ENCODE peak calls at places on chromosomes 7 and 10, in seven cellular contexts. A is mucosa of descending colon, S is esophagus muscularis mucosa, D is fibroblast of lung, H is lower lobe of right lung, C is AG04450, W is fibroblast of pulmonary artery. N is an unnamed sample.

GRCh38 chr10:126131338-126131737 is 235.0 kb downstream of the FANK1 start:
- DNase-seq in H (no peak), C (no peak), W (no peak), A (no peak), D (peak; percentile 45), S (peak; percentile 72), N (no peak)

GRCh38 chr10:91589015-91589655 is 43.7 kb downstream of the PPP1R3C start:
- DNase-seq in D (peak; percentile 92), C (no peak), S (no peak), H (no peak), W (peak; percentile 66), A (no peak), N (no peak)

GRCh38 chr10:3928569-3928968 is 143.6 kb upstream of the KLF6 start:
- DNase-seq in C (no peak), H (no peak), D (no peak), A (no peak), S (peak; percentile 24), W (no peak), N (no peak)

GRCh38 chr7:105261689-105262088 is 127.0 kb downstream of the SRPK2 start:
- DNase-seq in C (no peak), W (no peak), H (no peak), S (no peak), D (peak; percentile 25), A (no peak), N (peak; percentile 16)

GRCh38 chr10:114337510-114338462 is 66.5 kb downstream of the AFAP1L2 start:
- DNase-seq in C (no peak), H (no peak), A (no peak), W (no peak), D (peak; percentile 66), S (no peak), N (no peak)

GRCh38 chr7:102085223-102085772 is 201.4 kb upstream of the SH2B2 start:
- DNase-seq in W (no peak), S (no peak), C (no peak), A (no peak), D (no peak), H (no peak), N (no peak)

GRCh38 chr7:19116121-19117080 is 1.0 kb downstream of the TWIST1 start:
- DNase-seq in A (no peak), D (peak; percentile 58), W (peak; percentile 69), H (no peak), C (no peak), S (no peak), N (no peak)

GRCh38 chr10:114239117-114239993 is at the start of gene VWA2:
- DNase-seq in H (peak; percentile 76), W (no peak), A (peak; percentile 64), D (no peak), C (no peak), S (peak; percentile 90), N (peak; percentile 57)

GRCh38 chr7:23469961-23470250 is 385 bp downstream of the IGF2BP3 start:
- DNase-seq in C (no peak), S (no peak), D (no peak), H (no peak), W (no peak), A (peak; percentile 34), N (no peak)

GRCh38 chr10:127998517-127999144 is 91.7 kb downstream of the PTPRE start:
- DNase-seq in D (no peak), C (no peak), W (no peak), A (no peak), H (no peak), S (no peak), N (no peak)

GRCh38 chr7:159001811-159002210 is 142.9 kb downstream of the VIPR2 start:
- DNase-seq in C (no peak), S (no peak), H (no peak), A (no peak), W (no peak), D (no peak), N (no peak)

GRCh38 chr7:120052884-120053382 is 220.0 kb upstream of the KCND2 start:
- DNase-seq in W (peak; percentile 97), S (no peak), D (peak; percentile 93), A (no peak), C (peak; percentile 97), H (no peak), N (peak; percentile 10)

GRCh38 chr7:97016392-97017196 is 8.0 kb downstream of the DLX5 start:
- DNase-seq in D (no peak), H (no peak), C (no peak), W (no peak), A (no peak), S (peak; percentile 78), N (no peak)
- H3K4me3 ChIP-seq in D (no peak overlapping the region), H (no peak overlapping the region), C (no peak overlapping the region), W (no peak overlapping the region), A (no peak overlapping the region), S (peak overlapping the region; percentile 8), N (no peak overlapping the region)

DNA sequence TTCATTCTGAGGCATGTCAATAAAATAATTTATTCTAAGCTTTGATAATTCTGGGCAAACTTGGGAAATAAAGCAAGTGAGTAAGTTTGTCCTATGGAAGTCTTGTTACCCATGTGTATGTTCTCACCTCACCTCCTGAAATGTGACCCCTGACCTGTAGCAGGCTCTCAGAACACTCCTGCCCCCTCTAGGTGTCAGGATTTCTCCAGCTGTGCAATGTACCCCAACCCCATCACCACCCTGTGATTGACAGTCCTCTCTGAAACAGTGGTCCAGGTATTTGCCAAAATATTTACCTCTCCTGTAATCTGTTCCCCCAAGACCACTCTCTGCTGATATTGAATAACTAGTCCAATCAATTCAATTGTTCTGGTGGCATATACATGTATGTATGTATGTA is 122.6 kb upstream of the PTER start:
- DNase-seq in H (no peak), W (no peak), D (no peak), S (no peak), A (no peak), C (no peak), N (no peak)
- TF ChIP-seq CTCF in H (no peak), W (no peak), D (no peak), S (no peak), A (no peak), C (no peak), N (no peak)

DNA sequence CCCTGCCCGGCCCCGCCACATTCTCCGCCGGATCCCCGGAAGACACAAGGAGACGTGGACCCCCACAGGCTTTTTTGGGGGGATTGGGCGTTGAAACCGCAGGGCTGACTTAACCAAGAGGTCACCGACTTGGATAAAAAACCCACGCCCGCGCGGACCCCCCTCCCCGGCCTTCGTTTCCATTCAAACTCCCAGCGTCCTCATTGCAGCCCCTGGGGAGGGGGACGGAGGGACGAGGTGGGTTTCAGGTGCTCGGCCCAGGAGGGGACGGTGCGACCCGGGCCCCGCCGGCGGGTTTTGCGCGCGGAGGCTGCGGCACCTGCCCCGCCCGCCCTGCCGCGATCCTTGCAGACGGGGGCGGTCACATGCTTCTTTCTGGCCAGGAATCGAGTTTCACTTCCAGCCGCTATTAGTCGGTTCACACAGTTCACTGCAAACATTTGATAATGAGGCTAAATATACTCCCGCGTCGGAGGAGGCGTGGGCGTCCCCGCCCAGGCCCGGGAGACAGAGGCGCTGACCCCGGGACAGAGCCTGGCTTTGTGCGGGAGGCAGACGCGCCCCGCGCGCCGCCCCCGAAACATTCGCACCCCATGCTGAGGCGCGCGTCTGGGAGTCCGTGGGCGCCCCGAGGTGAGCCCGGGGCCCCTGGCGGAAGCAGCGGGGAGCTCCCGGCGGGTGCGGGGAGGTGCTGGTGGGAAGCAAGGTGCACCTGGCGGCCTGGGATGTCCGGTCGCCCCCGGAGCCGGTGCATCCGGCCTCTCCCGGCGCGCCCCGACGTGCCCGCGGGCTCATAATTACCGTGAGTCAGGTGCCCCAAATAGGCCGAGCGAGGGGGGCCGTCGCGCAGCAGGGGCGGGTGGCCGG is 2.7 kb upstream of the PDGFA start:
- DNase-seq in A (peak; percentile 73), W (peak; percentile 28), S (no peak), H (no peak), D (peak; percentile 57), C (no peak), N (peak; percentile 65)
- H3K4me3 ChIP-seq in A (no peak overlapping the region), W (peak overlapping the region; percentile 35), S (peak overlapping the region; percentile 53), H (peak overlapping the region; percentile 57), D (peak overlapping the region; percentile 29), C (peak overlapping the region; percentile 29), N (peak overlapping the region; percentile 23)

GRCh38 chr7:121932768-121933167 is 59.8 kb downstream of the PTPRZ1 start:
- DNase-seq in W (no peak), D (no peak), A (no peak), H (no peak), C (no peak), S (no peak), N (no peak)
- TF ChIP-seq CTCF in W (no peak), D (no peak), A (no peak), H (no peak), C (no peak), S (no peak), N (no peak)

GRCh38 chr7:25117226-25118047 is 7.6 kb downstream of the CYCS start:
- DNase-seq in W (no peak), D (no peak), A (no peak), C (no peak), H (no peak), S (no peak), N (peak; percentile 39)
- H3K4me3 ChIP-seq in W (no peak overlapping the region), D (no peak overlapping the region), A (no peak overlapping the region), C (no peak overlapping the region), H (no peak overlapping the region), S (no peak overlapping the region), N (no peak overlapping the region)

DNA sequence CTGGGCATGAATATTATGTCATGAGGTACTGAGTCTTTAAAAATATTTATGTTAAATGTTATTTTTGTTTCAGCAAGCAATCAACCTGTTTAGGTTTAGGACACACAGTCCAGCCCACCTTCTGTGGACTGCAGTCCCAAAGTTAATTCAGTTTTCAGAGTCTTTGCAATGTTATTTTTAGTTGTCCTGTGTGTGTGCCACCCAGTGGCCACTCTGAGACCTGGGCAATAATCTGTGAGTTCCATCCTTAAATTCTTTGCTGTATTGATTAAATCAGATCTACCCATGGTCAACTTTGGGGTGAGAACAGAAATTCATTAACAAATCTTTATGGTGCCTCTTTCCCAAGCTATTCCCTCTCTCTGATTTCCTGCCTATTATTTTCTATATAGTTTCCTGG is 415.1 kb downstream of the CCSER2 start:
- DNase-seq in C (no peak), W (peak; percentile 2), A (no peak), H (no peak), D (no peak), S (no peak), N (no peak)
- TF ChIP-seq CTCF in C (no peak), W (peak; percentile 30), A (no peak), H (peak; percentile 37), D (no peak), S (no peak), N (peak; percentile 29)

N was measured in transverse colon.